ENCODE peak calls at places on chromosome 14, in seven cellular contexts. One of them, this sample, is unnamed.

GRCh38 chr14:83071888-83072501 is 1538.3 kb upstream of the SEL1L start:
- DNase-seq in fibroblast of lung: peak
- DNase-seq in GM23248: peak
- DNase-seq in mesenchymal stem cell: peak
- DNase-seq in mammary epithelial cell: peak
- DNase-seq in GM12878: peak
- DNase-seq in PC-9: no peak
- DNase-seq in this sample: peak

GRCh38 chr14:52660325-52660724 is 35.0 kb downstream of the ERO1A start:
- DNase-seq in mesenchymal stem cell: no peak
- DNase-seq in GM12878: no peak
- DNase-seq in GM23248: no peak
- DNase-seq in PC-9: no peak
- DNase-seq in fibroblast of lung: no peak
- DNase-seq in mammary epithelial cell: no peak
- DNase-seq in this sample: no peak

GRCh38 chr14:49036991-49037390 is 549.2 kb downstream of the RPS29 start:
- DNase-seq in GM12878: no peak
- DNase-seq in mammary epithelial cell: no peak
- DNase-seq in fibroblast of lung: no peak
- DNase-seq in mesenchymal stem cell: no peak
- DNase-seq in GM23248: no peak
- DNase-seq in PC-9: no peak
- DNase-seq in this sample: no peak

GRCh38 chr14:100104006-100104352 is 38.8 kb downstream of the EVL start:
- DNase-seq in fibroblast of lung: no peak
- DNase-seq in mesenchymal stem cell: no peak
- DNase-seq in GM12878: no peak
- DNase-seq in mammary epithelial cell: no peak
- DNase-seq in GM23248: no peak
- DNase-seq in PC-9: no peak
- DNase-seq in this sample: no peak

GRCh38 chr14:78340250-78340649 is 170.1 kb downstream of the NRXN3 start:
- DNase-seq in GM23248: no peak
- DNase-seq in GM12878: no peak
- DNase-seq in fibroblast of lung: no peak
- DNase-seq in mammary epithelial cell: no peak
- DNase-seq in mesenchymal stem cell: no peak
- DNase-seq in PC-9: no peak
- DNase-seq in this sample: no peak

GRCh38 chr14:71586131-71586893 is 345.9 kb upstream of the RGS6 start:
- DNase-seq in PC-9: no peak
- DNase-seq in GM12878: no peak
- DNase-seq in mammary epithelial cell: peak
- DNase-seq in fibroblast of lung: peak
- DNase-seq in GM23248: peak
- DNase-seq in mesenchymal stem cell: peak
- DNase-seq in this sample: no peak

GRCh38 chr14:49945448-49946319 is 52.8 kb downstream of the ARF6 start:
- DNase-seq in mesenchymal stem cell: peak
- DNase-seq in GM12878: no peak
- DNase-seq in mammary epithelial cell: no peak
- DNase-seq in fibroblast of lung: no peak
- DNase-seq in PC-9: no peak
- DNase-seq in GM23248: no peak
- DNase-seq in this sample: no peak

GRCh38 chr14:77123381-77124344 is 17.9 kb downstream of the ZDHHC22 start:
- DNase-seq in mesenchymal stem cell: no peak
- DNase-seq in GM23248: no peak
- DNase-seq in PC-9: peak
- DNase-seq in fibroblast of lung: no peak
- DNase-seq in GM12878: no peak
- DNase-seq in mammary epithelial cell: peak
- DNase-seq in this sample: peak

GRCh38 chr14:76917158-76917596 is 91.0 kb downstream of the LRRC74A start:
- DNase-seq in mesenchymal stem cell: peak
- DNase-seq in GM12878: no peak
- DNase-seq in fibroblast of lung: peak
- DNase-seq in PC-9: peak
- DNase-seq in mammary epithelial cell: peak
- DNase-seq in GM23248: peak
- DNase-seq in this sample: peak

GRCh38 chr14:41749425-41749824 is 142.7 kb downstream of the LRFN5 start:
- DNase-seq in mammary epithelial cell: no peak
- DNase-seq in mesenchymal stem cell: peak
- DNase-seq in GM12878: no peak
- DNase-seq in PC-9: no peak
- DNase-seq in GM23248: peak
- DNase-seq in fibroblast of lung: peak
- DNase-seq in this sample: no peak

GRCh38 chr14:62682208-62682607 is 363.1 kb downstream of the KCNH5 start:
- DNase-seq in mesenchymal stem cell: no peak
- DNase-seq in GM12878: no peak
- DNase-seq in PC-9: no peak
- DNase-seq in GM23248: no peak
- DNase-seq in fibroblast of lung: no peak
- DNase-seq in mammary epithelial cell: no peak
- DNase-seq in this sample: no peak

GRCh38 chr14:70515796-70516195 is 19.0 kb downstream of the ADAM20 start:
- DNase-seq in GM12878: no peak
- DNase-seq in mesenchymal stem cell: no peak
- DNase-seq in mammary epithelial cell: peak
- DNase-seq in PC-9: no peak
- DNase-seq in GM23248: peak
- DNase-seq in fibroblast of lung: no peak
- DNase-seq in this sample: no peak

GRCh38 chr14:87131879-87132278 is 861.1 kb downstream of the GALC start:
- DNase-seq in mammary epithelial cell: peak
- DNase-seq in GM23248: peak
- DNase-seq in mesenchymal stem cell: peak
- DNase-seq in GM12878: no peak
- DNase-seq in PC-9: no peak
- DNase-seq in fibroblast of lung: peak
- DNase-seq in this sample: peak

GRCh38 chr14:45246151-45246550 is 6.9 kb downstream of the MIS18BP1 start:
- DNase-seq in fibroblast of lung: no peak
- DNase-seq in PC-9: no peak
- DNase-seq in GM23248: no peak
- DNase-seq in GM12878: no peak
- DNase-seq in mesenchymal stem cell: no peak
- DNase-seq in mammary epithelial cell: no peak
- DNase-seq in this sample: no peak

GRCh38 chr14:91367173-91368171 is 50.1 kb downstream of the CCDC88C start:
- DNase-seq in GM12878: peak
- DNase-seq in fibroblast of lung: peak
- DNase-seq in PC-9: peak
- DNase-seq in GM23248: no peak
- DNase-seq in mesenchymal stem cell: peak
- DNase-seq in mammary epithelial cell: peak
- DNase-seq in this sample: peak

GRCh38 chr14:91366749-91367148 is 50.9 kb downstream of the CCDC88C start:
- DNase-seq in mammary epithelial cell: no peak
- DNase-seq in GM12878: no peak
- DNase-seq in PC-9: no peak
- DNase-seq in GM23248: no peak
- DNase-seq in fibroblast of lung: no peak
- DNase-seq in mesenchymal stem cell: no peak
- DNase-seq in this sample: no peak

GRCh38 chr14:91371011-91371989 is 46.3 kb downstream of the CCDC88C start:
- DNase-seq in fibroblast of lung: no peak
- DNase-seq in mesenchymal stem cell: no peak
- DNase-seq in mammary epithelial cell: no peak
- DNase-seq in PC-9: no peak
- DNase-seq in GM12878: no peak
- DNase-seq in GM23248: no peak
- DNase-seq in this sample: no peak

GRCh38 chr14:91369628-91370445 is 47.8 kb downstream of the CCDC88C start:
- DNase-seq in PC-9: no peak
- DNase-seq in GM23248: peak
- DNase-seq in fibroblast of lung: peak
- DNase-seq in mammary epithelial cell: peak
- DNase-seq in GM12878: no peak
- DNase-seq in mesenchymal stem cell: no peak
- DNase-seq in this sample: no peak

GRCh38 chr14:91368681-91369416 is 48.8 kb downstream of the CCDC88C start:
- DNase-seq in fibroblast of lung: no peak
- DNase-seq in mesenchymal stem cell: no peak
- DNase-seq in GM23248: no peak
- DNase-seq in mammary epithelial cell: no peak
- DNase-seq in GM12878: no peak
- DNase-seq in PC-9: no peak
- DNase-seq in this sample: peak
- H3K4me2 ChIP-seq in fibroblast of lung: no peak
- H3K4me2 ChIP-seq in mesenchymal stem cell: no peak
- H3K4me2 ChIP-seq in GM23248: no peak
- H3K4me2 ChIP-seq in mammary epithelial cell: no peak
- H3K4me2 ChIP-seq in GM12878: peak
- H3K4me2 ChIP-seq in PC-9: no peak
- H3K4me2 ChIP-seq in this sample: peak

GRCh38 chr14:60736494-60736893 is 1.9 kb downstream of the MNAT1 start:
- DNase-seq in mammary epithelial cell: peak
- DNase-seq in PC-9: peak
- DNase-seq in GM12878: no peak
- DNase-seq in GM23248: peak
- DNase-seq in fibroblast of lung: peak
- DNase-seq in mesenchymal stem cell: peak
- DNase-seq in this sample: no peak
- H3K4me3 ChIP-seq in mammary epithelial cell: peak
- H3K4me3 ChIP-seq in PC-9: peak
- H3K4me3 ChIP-seq in GM12878: no peak
- H3K4me3 ChIP-seq in GM23248: peak
- H3K4me3 ChIP-seq in fibroblast of lung: peak
- H3K4me3 ChIP-seq in mesenchymal stem cell: no peak
- H3K4me3 ChIP-seq in this sample: peak

GRCh38 chr14:69170848-69171247 is 17.9 kb upstream of the DCAF5 start:
- DNase-seq in GM23248: peak
- DNase-seq in mammary epithelial cell: peak
- DNase-seq in mesenchymal stem cell: no peak
- DNase-seq in fibroblast of lung: peak
- DNase-seq in GM12878: no peak
- DNase-seq in PC-9: no peak
- DNase-seq in this sample: no peak

GRCh38 chr14:69171569-69171968 is 18.6 kb upstream of the DCAF5 start:
- DNase-seq in fibroblast of lung: no peak
- DNase-seq in PC-9: no peak
- DNase-seq in GM12878: no peak
- DNase-seq in GM23248: no peak
- DNase-seq in mammary epithelial cell: no peak
- DNase-seq in mesenchymal stem cell: no peak
- DNase-seq in this sample: no peak

GRCh38 chr14:69175130-69175529 is 16.2 kb upstream of the EXD2 start:
- DNase-seq in mammary epithelial cell: no peak
- DNase-seq in PC-9: no peak
- DNase-seq in GM23248: no peak
- DNase-seq in GM12878: no peak
- DNase-seq in fibroblast of lung: no peak
- DNase-seq in mesenchymal stem cell: no peak
- DNase-seq in this sample: no peak
- H2AFZ ChIP-seq in mammary epithelial cell: no peak
- H2AFZ ChIP-seq in PC-9: no peak
- H2AFZ ChIP-seq in GM23248: no peak
- H2AFZ ChIP-seq in GM12878: no peak
- H2AFZ ChIP-seq in fibroblast of lung: no peak
- H2AFZ ChIP-seq in mesenchymal stem cell: no peak
- H2AFZ ChIP-seq in this sample: no peak

GRCh38 chr14:101553931-101554330 is 7.4 kb upstream of the DIO3 start:
- DNase-seq in fibroblast of lung: no peak
- DNase-seq in GM23248: no peak
- DNase-seq in GM12878: no peak
- DNase-seq in mammary epithelial cell: no peak
- DNase-seq in PC-9: no peak
- DNase-seq in mesenchymal stem cell: no peak
- DNase-seq in this sample: no peak

GRCh38 chr14:101556131-101556530 is 5.2 kb upstream of the DIO3 start:
- DNase-seq in GM12878: no peak
- DNase-seq in fibroblast of lung: no peak
- DNase-seq in mesenchymal stem cell: no peak
- DNase-seq in PC-9: no peak
- DNase-seq in mammary epithelial cell: no peak
- DNase-seq in GM23248: no peak
- DNase-seq in this sample: no peak

GRCh38 chr14:101556566-101557320 is 4.6 kb upstream of the DIO3 start:
- DNase-seq in GM23248: no peak
- DNase-seq in PC-9: peak
- DNase-seq in mesenchymal stem cell: no peak
- DNase-seq in fibroblast of lung: no peak
- DNase-seq in mammary epithelial cell: no peak
- DNase-seq in GM12878: no peak
- DNase-seq in this sample: peak

GRCh38 chr14:101553393-101553792 is 7.9 kb upstream of the DIO3 start:
- DNase-seq in mesenchymal stem cell: no peak
- DNase-seq in GM12878: no peak
- DNase-seq in mammary epithelial cell: no peak
- DNase-seq in GM23248: no peak
- DNase-seq in fibroblast of lung: no peak
- DNase-seq in PC-9: no peak
- DNase-seq in this sample: no peak

GRCh38 chr14:101554991-101555668 is 6.2 kb upstream of the DIO3 start:
- DNase-seq in GM23248: no peak
- DNase-seq in fibroblast of lung: no peak
- DNase-seq in mammary epithelial cell: no peak
- DNase-seq in mesenchymal stem cell: no peak
- DNase-seq in PC-9: no peak
- DNase-seq in GM12878: no peak
- DNase-seq in this sample: no peak
- H3K4me2 ChIP-seq in GM23248: no peak
- H3K4me2 ChIP-seq in fibroblast of lung: no peak
- H3K4me2 ChIP-seq in mammary epithelial cell: no peak
- H3K4me2 ChIP-seq in mesenchymal stem cell: no peak
- H3K4me2 ChIP-seq in PC-9: no peak
- H3K4me2 ChIP-seq in GM12878: no peak
- H3K4me2 ChIP-seq in this sample: no peak

GRCh38 chr14:26596722-26597030 is 1.2 kb downstream of the NOVA1 start:
- DNase-seq in mammary epithelial cell: no peak
- DNase-seq in GM23248: peak
- DNase-seq in mesenchymal stem cell: peak
- DNase-seq in GM12878: no peak
- DNase-seq in fibroblast of lung: peak
- DNase-seq in PC-9: no peak
- DNase-seq in this sample: no peak
- H3K4me3 ChIP-seq in mammary epithelial cell: no peak
- H3K4me3 ChIP-seq in GM23248: peak
- H3K4me3 ChIP-seq in mesenchymal stem cell: peak
- H3K4me3 ChIP-seq in GM12878: no peak
- H3K4me3 ChIP-seq in fibroblast of lung: peak
- H3K4me3 ChIP-seq in PC-9: peak
- H3K4me3 ChIP-seq in this sample: no peak